ENCODE peak calls at places on chromosomes 3 and 15, in four cellular contexts. V is WTC11, C is A549, N is HepG2. A is an unnamed sample.

GRCh38 chr3:75334299-75334698 is 329.8 kb upstream of the FRG2C start:
- DNase-seq in V (no peak), C (no peak), N (no peak), A (no peak)

GRCh38 chr3:32436816-32437189 is 45.1 kb downstream of the CMTM7 start:
- DNase-seq in V (no peak), C (no peak), N (no peak), A (no peak)

GRCh38 chr3:30934208-30934550 is 39.7 kb upstream of the GADL1 start:
- DNase-seq in V (no peak), C (peak), N (peak), A (peak)

GRCh38 chr3:27568393-27568792 is 84.2 kb upstream of the SLC4A7 start:
- DNase-seq in V (no peak), C (no peak), N (no peak), A (no peak)

GRCh38 chr15:26945046-26945445 is 25.9 kb upstream of the GABRG3 start:
- DNase-seq in V (no peak), C (no peak), N (no peak), A (no peak)

GRCh38 chr3:195260286-195260905 is 10.6 kb downstream of the XXYLT1 start:
- DNase-seq in V (peak), C (no peak), N (no peak), A (no peak)

GRCh38 chr3:56042326-56042951 is 425.8 kb downstream of the ERC2 start:
- DNase-seq in V (no peak), C (peak), N (peak), A (peak)

GRCh38 chr15:38112406-38112805 is 140.2 kb upstream of the SPRED1 start:
- DNase-seq in V (no peak), C (no peak), N (no peak), A (no peak)

GRCh38 chr3:152650177-152650576 is 184.8 kb upstream of the P2RY1 start:
- DNase-seq in V (no peak), C (no peak), N (peak), A (no peak)

GRCh38 chr3:119810018-119810435 is 28.1 kb downstream of the NR1I2 start:
- DNase-seq in V (peak), C (no peak), N (no peak), A (no peak)

GRCh38 chr3:42161050-42161935 is 70.1 kb downstream of the TRAK1 start:
- DNase-seq in V (no peak), C (no peak), N (peak), A (no peak)

GRCh38 chr15:101045835-101046691 is 126.9 kb downstream of the LRRK1 start:
- DNase-seq in V (no peak), C (no peak), N (no peak), A (no peak)

GRCh38 chr3:150469931-150470740 is 62.0 kb downstream of the TSC22D2 start:
- DNase-seq in V (no peak), C (no peak), N (no peak), A (no peak)

GRCh38 chr3:151584603-151585002 is 123.7 kb upstream of the IGSF10 start:
- DNase-seq in V (no peak), C (no peak), N (no peak), A (no peak)

GRCh38 chr3:1773679-1774078 is 325.0 kb upstream of the CNTN4 start:
- DNase-seq in V (no peak), C (no peak), N (no peak), A (no peak)

GRCh38 chr15:65576669-65577068 is 34.3 kb downstream of the INTS14 start:
- DNase-seq in V (no peak), C (no peak), N (no peak), A (no peak)

GRCh38 chr3:113896930-113897329 is 50.9 kb upstream of the ZDHHC23 start:
- DNase-seq in V (no peak), C (no peak), N (no peak), A (no peak)

GRCh38 chr3:58029842-58030584 is 21.8 kb downstream of the FLNB start:
- DNase-seq in V (no peak), C (no peak), N (no peak), A (no peak)

GRCh38 chr3:169665264-169666078 is 2.0 kb upstream of the MECOM start:
- DNase-seq in V (no peak), C (no peak), N (no peak), A (no peak)

GRCh38 chr15:33584797-33585196 is 274.0 kb downstream of the RYR3 start:
- DNase-seq in V (no peak), C (no peak), N (no peak), A (no peak)

GRCh38 chr15:39030291-39031070 is 465.9 kb upstream of the RASGRP1 start:
- DNase-seq in V (no peak), C (no peak), N (no peak), A (no peak)

GRCh38 chr15:63494406-63494805 is 10.0 kb upstream of the USP3 start:
- DNase-seq in V (no peak), C (no peak), N (no peak), A (no peak)

GRCh38 chr3:159937561-159937960 is 51.1 kb upstream of the IL12A start:
- DNase-seq in V (no peak), C (no peak), N (no peak), A (no peak)

GRCh38 chr15:68578175-68578959 is 426 bp upstream of the CORO2B start:
- DNase-seq in V (peak), C (no peak), N (no peak), A (peak)

GRCh38 chr3:128416578-128417150 is 50.0 kb downstream of the DNAJB8 start:
- DNase-seq in V (no peak), C (peak), N (peak), A (peak)

GRCh38 chr3:149867563-149867962 is 54.5 kb downstream of the RNF13 start:
- DNase-seq in V (no peak), C (no peak), N (no peak), A (no peak)

GRCh38 chr3:18494251-18494650 is 69.1 kb upstream of the SATB1 start:
- DNase-seq in V (no peak), C (no peak), N (no peak), A (no peak)

GRCh38 chr3:123367467-123368154 is 81.3 kb downstream of the ADCY5 start:
- DNase-seq in V (no peak), C (no peak), N (no peak), A (no peak)

GRCh38 chr3:167394003-167394402 is 13.9 kb upstream of the ZBBX start:
- DNase-seq in V (no peak), C (no peak), N (peak), A (no peak)

GRCh38 chr3:30183421-30183820 is 423.0 kb upstream of the TGFBR2 start:
- DNase-seq in V (no peak), C (no peak), N (no peak), A (no peak)

GRCh38 chr15:25874379-25874778 is 11.3 kb upstream of the ATP10A start:
- DNase-seq in V (no peak), C (no peak), N (no peak), A (no peak)

GRCh38 chr15:35071071-35071470 is 14.0 kb downstream of the NANOGP8 start:
- DNase-seq in V (no peak), C (no peak), N (no peak), A (no peak)

GRCh38 chr3:128167973-128168674 is 14.8 kb downstream of the EEFSEC start:
- DNase-seq in V (no peak), C (no peak), N (peak), A (no peak)

GRCh38 chr3:8845641-8846040 is 76.2 kb upstream of the OXTR start:
- DNase-seq in V (no peak), C (peak), N (no peak), A (no peak)

GRCh38 chr3:156612906-156613305 is 58.0 kb upstream of the SSR3 start:
- DNase-seq in V (no peak), C (no peak), N (no peak), A (no peak)

GRCh38 chr15:70421197-70421482 is 323.4 kb upstream of the TLE3 start:
- DNase-seq in V (no peak), C (no peak), N (peak), A (no peak)

GRCh38 chr15:74725845-74726773 is 781 bp upstream of the CYP1A1 start:
- DNase-seq in V (peak), C (peak), N (peak), A (peak)

GRCh38 chr3:97917813-97918536 is 54.3 kb downstream of the RIOX2 start:
- DNase-seq in V (no peak), C (no peak), N (peak), A (no peak)

GRCh38 chr3:55487376-55488241 is 503 bp upstream of the WNT5A start:
- DNase-seq in V (peak), C (peak), N (no peak), A (no peak)

GRCh38 chr15:96894669-96895068 is 564.2 kb downstream of the NR2F2 start:
- DNase-seq in V (no peak), C (no peak), N (no peak), A (no peak)

GRCh38 chr15:96893159-96893906 is 562.8 kb downstream of the NR2F2 start:
- DNase-seq in V (peak), C (no peak), N (no peak), A (no peak)

GRCh38 chr15:96896766-96897165 is 566.3 kb downstream of the NR2F2 start:
- DNase-seq in V (no peak), C (no peak), N (no peak), A (no peak)
- TF ChIP-seq JUN in V (no peak), C (no peak), N (no peak), A (no peak)

GRCh38 chr15:91289324-91289723 is 189.3 kb downstream of the SV2B start:
- DNase-seq in V (peak), C (no peak), N (no peak), A (peak)
- TF ChIP-seq ESRRA in V (no peak), C (no peak), N (no peak), A (peak)

DNA sequence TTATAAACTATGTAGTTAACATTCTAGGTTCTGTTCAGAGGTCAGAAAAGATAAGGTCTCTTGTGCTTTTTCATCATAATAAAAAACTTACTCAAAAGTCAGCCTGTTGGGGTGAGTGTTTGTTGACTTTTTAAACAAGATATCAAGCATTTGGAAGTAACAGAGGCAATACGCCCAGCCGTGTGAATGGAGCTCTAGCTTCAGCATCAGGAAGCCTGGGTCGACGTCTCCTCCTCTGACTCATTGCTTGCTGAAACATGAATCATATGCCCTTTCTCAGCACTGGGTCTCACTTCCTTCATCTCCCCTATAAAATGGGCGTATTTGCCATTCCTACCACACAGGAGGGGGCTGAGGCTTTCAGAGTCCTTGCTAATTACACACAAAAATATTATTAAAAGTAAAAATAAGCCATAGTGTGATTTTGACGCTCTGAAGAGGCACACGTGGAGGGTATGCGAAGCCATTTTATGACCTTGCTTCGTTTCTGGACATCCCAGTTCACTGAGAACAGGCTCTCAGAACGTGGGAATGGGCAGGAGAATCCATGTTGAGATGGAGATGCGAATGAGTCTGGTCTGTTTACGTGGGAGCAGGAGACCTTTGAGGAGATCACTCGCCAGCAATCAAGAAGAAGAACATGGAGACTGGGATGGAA is 220.8 kb upstream of the TPRG1 start:
- DNase-seq in V (no peak), C (peak), N (peak), A (peak)
- TF ChIP-seq JUN in V (no peak), C (peak), N (no peak), A (no peak)

DNA sequence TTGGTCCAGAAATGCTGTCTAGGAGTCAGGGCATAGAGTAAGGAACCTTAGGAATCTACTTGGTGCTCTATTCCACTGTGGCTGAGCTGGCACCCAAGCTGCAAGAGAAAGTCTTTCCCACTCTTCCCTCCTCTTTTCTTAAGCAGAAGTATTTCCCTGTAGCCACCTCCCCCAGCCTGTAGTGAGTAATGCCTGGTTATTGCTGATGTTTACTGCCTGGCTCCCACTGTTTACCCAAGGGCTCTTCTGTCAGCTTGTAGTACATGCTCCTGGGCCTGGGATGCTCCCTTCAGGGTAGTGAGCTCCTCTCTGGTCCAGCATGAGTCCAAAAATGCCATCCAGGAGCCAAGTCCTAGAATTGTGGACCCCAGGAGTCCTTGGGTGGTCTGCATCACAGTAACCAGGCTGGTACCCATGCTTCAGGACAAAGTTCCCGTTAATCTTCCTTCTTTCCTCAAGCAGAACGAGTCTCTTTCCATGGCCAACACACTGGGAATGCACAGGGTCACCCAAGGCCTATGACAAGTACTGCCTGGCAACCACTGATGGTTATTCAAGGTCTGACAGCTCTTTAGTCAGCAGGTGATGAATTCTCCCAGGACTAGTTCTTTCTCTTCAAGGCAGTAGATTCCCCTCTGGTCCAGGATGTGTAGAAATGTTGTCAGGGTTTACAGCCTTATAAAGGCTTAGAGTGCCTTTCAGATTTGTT is 17.6 kb downstream of the GALK2 start:
- DNase-seq in V (no peak), C (no peak), N (no peak), A (no peak)
- TF ChIP-seq ESRRA in V (no peak), C (no peak), N (no peak), A (no peak)

DNA sequence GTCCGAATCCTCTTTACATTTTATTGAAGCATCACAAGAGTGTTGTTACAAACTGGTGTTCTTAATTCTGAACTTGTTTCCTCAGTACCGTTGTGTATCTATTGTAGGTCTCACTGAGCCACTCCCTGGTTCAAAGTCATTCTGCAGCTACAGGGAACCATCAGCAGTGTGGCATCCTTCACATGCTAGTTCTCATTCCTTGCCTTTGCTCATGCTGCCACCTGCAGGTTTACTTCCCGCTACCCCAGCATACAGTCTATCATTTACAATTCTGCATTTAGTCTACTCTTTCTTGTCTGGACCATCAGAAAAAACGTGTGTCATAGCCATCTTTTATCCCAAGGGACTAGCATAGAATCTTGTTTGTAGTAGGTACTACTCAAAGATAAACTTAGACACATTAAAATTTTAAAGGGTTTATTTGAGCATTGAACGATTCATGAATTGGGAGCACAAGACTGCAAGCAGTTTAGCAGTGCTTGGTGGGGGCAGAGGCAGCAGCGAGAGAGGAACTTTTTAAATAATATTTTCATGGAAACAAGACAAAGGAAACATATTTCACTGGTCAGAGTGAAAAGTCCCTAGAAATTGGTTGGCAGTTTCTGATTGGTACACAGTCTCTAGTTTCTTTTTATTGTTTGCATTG is 402.1 kb downstream of the CADM2 start:
- DNase-seq in V (peak), C (peak), N (peak), A (peak)
- TF ChIP-seq JUN in V (no peak), C (no peak), N (no peak), A (no peak)

GRCh38 chr3:23244642-23245041 is 41.5 kb downstream of the UBE2E2 start:
- DNase-seq in V (no peak), C (no peak), N (no peak), A (no peak)
- TF ChIP-seq ESRRA in V (no peak), C (no peak), N (no peak), A (no peak)

A was measured in K562.